ENCODE peak calls at places on chromosomes 12 and 14, in eight cellular contexts. O is tibial artery, C is cardiac fibroblast, X is upper lobe of right lung, R is fibroblast of pulmonary artery, S is AG04450, F is left lung, J is kidney epithelial cell. W is an unnamed sample.

GRCh38 chr12:77299910-77300772 is 234.8 kb upstream of the E2F7 start:
- DNase-seq in C (peak; percentile 80), R (peak; percentile 58), S (no peak), X (no peak), O (no peak), F (no peak), J (no peak), W (peak; percentile 61)

GRCh38 chr14:104240426-104241157 is 102.2 kb downstream of the KIF26A start:
- DNase-seq in C (no peak), X (no peak), O (peak; percentile 14), J (no peak), R (no peak), F (peak; percentile 43), S (no peak), W (no peak)

GRCh38 chr14:55170526-55170925 is 20.9 kb downstream of the DLGAP5 start:
- DNase-seq in J (no peak), X (no peak), R (peak; percentile 68), O (no peak), F (no peak), S (no peak), C (peak; percentile 50), W (no peak)

GRCh38 chr12:4562034-4562657 is at the start of gene DYRK4:
- DNase-seq in S (peak; percentile 43), F (peak; percentile 92), R (peak; percentile 71), C (peak; percentile 80), X (peak; percentile 89), J (peak; percentile 28), O (peak; percentile 75), W (peak; percentile 16)

GRCh38 chr14:99733551-99734405 is 49.7 kb downstream of the CYP46A1 start:
- DNase-seq in C (no peak), J (no peak), X (peak; percentile 79), O (peak; percentile 57), R (no peak), F (peak; percentile 75), S (no peak), W (no peak)

GRCh38 chr12:79373896-79374499 is 316.8 kb downstream of the PAWR start:
- DNase-seq in S (no peak), O (no peak), C (peak; percentile 38), J (no peak), R (peak; percentile 36), F (no peak), X (no peak), W (no peak)

GRCh38 chr14:68549057-68549421 is 243.8 kb downstream of the ZFP36L1 start:
- DNase-seq in S (no peak), X (no peak), F (no peak), R (peak; percentile 75), J (no peak), O (no peak), C (peak; percentile 95), W (no peak)

GRCh38 chr12:64256166-64256800 is 34.2 kb upstream of the KICS2 start:
- DNase-seq in O (no peak), F (no peak), S (peak; percentile 27), R (peak; percentile 80), X (no peak), J (no peak), C (peak; percentile 85), W (peak; percentile 11)

GRCh38 chr14:77069551-77069950 is 28.5 kb upstream of the CIPC start:
- DNase-seq in O (no peak), R (no peak), C (no peak), J (no peak), F (no peak), S (no peak), X (no peak), W (no peak)

GRCh38 chr12:63042646-63043045 is 107.7 kb upstream of the PPM1H start:
- DNase-seq in F (no peak), J (no peak), O (no peak), X (no peak), R (peak; percentile 35), S (no peak), C (peak; percentile 72), W (no peak)

GRCh38 chr12:103561174-103561573 is 25.9 kb upstream of the STAB2 start:
- DNase-seq in S (no peak), J (no peak), O (no peak), R (peak; percentile 16), F (no peak), C (peak; percentile 14), X (no peak), W (peak; percentile 39)

GRCh38 chr14:67975429-67975828 is 155.8 kb downstream of the RAD51B start:
- DNase-seq in J (no peak), C (no peak), R (no peak), X (no peak), S (no peak), O (no peak), F (no peak), W (no peak)

GRCh38 chr12:95788637-95789036 is 1.9 kb downstream of the NTN4 start:
- DNase-seq in C (peak; percentile 75), F (no peak), S (no peak), X (no peak), R (peak; percentile 57), J (no peak), O (no peak), W (peak; percentile 62)

GRCh38 chr14:50340945-50341344 is 28.8 kb downstream of the DMAC2L start:
- DNase-seq in O (no peak), R (no peak), C (no peak), J (no peak), S (no peak), X (no peak), F (no peak), W (no peak)

GRCh38 chr12:75661927-75662326 is 150.5 kb upstream of the KRR1 start:
- DNase-seq in S (no peak), J (no peak), X (no peak), F (no peak), C (peak; percentile 52), R (peak; percentile 62), O (no peak), W (no peak)

GRCh38 chr12:80966001-80966400 is 28.3 kb upstream of the LIN7A start:
- DNase-seq in O (no peak), C (no peak), J (no peak), F (no peak), X (no peak), R (no peak), S (no peak), W (no peak)

GRCh38 chr12:53224268-53224896 is 7.6 kb downstream of the RARG start:
- DNase-seq in C (no peak), O (no peak), S (no peak), F (no peak), J (no peak), X (no peak), R (no peak), W (no peak)

GRCh38 chr12:132772551-132772950 is 10.9 kb upstream of the ANKLE2 start:
- DNase-seq in O (peak; percentile 46), S (no peak), R (no peak), J (no peak), F (no peak), X (no peak), C (no peak), W (no peak)

GRCh38 chr12:68119724-68120211 is 39.8 kb downstream of the IFNG start:
- DNase-seq in J (no peak), O (no peak), S (no peak), R (no peak), X (no peak), C (no peak), F (no peak), W (no peak)

GRCh38 chr12:56087220-56087619 is 7.3 kb downstream of the ERBB3 start:
- DNase-seq in O (no peak), F (peak; percentile 93), J (no peak), X (peak; percentile 96), R (no peak), C (no peak), S (no peak), W (no peak)

GRCh38 chr12:103272949-103273348 is 222.8 kb downstream of the C12orf42 start:
- DNase-seq in R (no peak), J (no peak), S (no peak), C (no peak), F (no peak), O (no peak), X (no peak), W (no peak)

GRCh38 chr14:57939084-57939483 is 73.2 kb upstream of the SLC35F4 start:
- DNase-seq in C (no peak), F (no peak), O (no peak), S (no peak), R (no peak), X (no peak), J (no peak), W (no peak)
- TF ChIP-seq CTCF in C (no peak), F (no peak), O (no peak), S (no peak), R (no peak), X (no peak), J (no peak), W (no peak)

GRCh38 chr12:120368789-120369475 is at the start of gene MSI1:
- DNase-seq in O (no peak), X (no peak), S (no peak), R (no peak), C (no peak), F (no peak), J (no peak), W (no peak)

GRCh38 chr12:120369476-120370342 is 745 bp upstream of the MSI1 start:
- DNase-seq in O (no peak), R (no peak), J (no peak), F (no peak), S (no peak), X (no peak), C (no peak), W (no peak)

GRCh38 chr12:120367252-120367923 is 1.6 kb downstream of the MSI1 start:
- DNase-seq in F (no peak), R (no peak), O (no peak), S (no peak), X (no peak), C (no peak), J (no peak), W (no peak)

GRCh38 chr12:120366884-120367251 is 2.1 kb downstream of the MSI1 start:
- DNase-seq in X (no peak), O (no peak), C (no peak), R (no peak), F (no peak), S (no peak), J (no peak), W (no peak)

GRCh38 chr12:120367924-120368788 is 808 bp downstream of the MSI1 start:
- DNase-seq in O (no peak), C (no peak), R (no peak), J (no peak), F (no peak), X (no peak), S (no peak), W (no peak)
- H3K4me3 ChIP-seq in O (peak overlapping the region; percentile 48), C (no peak overlapping the region), R (no peak overlapping the region), J (peak overlapping the region; percentile 69), F (peak overlapping the region; percentile 26), X (peak overlapping the region; percentile 39), S (no peak overlapping the region), W (peak overlapping the region; percentile 59)

GRCh38 chr14:74368441-74368840 is 20.2 kb downstream of the VRTN start:
- DNase-seq in R (no peak), S (no peak), C (no peak), J (no peak), O (no peak), F (no peak), X (peak; percentile 33), W (no peak)
- TF ChIP-seq CTCF in R (no peak), S (no peak), C (no peak), J (no peak), O (no peak), F (no peak), X (no peak), W (no peak)

DNA sequence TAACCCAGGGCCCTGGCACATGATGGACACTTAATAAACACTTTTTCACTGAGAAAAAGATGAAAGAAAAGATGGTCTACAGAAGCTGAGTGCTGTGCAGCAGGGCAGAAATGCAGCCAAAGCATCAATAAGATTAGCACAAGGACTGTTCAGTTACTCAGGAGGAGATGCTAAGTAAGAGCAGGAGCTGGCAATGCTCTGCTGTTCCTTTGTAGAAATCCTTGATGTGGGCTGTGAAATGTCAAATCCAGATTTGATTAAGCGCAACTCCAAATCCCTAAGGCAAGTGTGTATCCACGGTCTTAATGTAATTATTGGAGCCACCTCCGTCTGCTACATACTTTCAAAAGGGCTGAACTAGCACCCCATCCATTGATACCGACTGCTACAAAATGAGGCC is 151.8 kb upstream of the BTG1 start:
- DNase-seq in F (no peak), S (no peak), C (no peak), X (no peak), J (no peak), O (no peak), R (no peak), W (no peak)
- H3K4me3 ChIP-seq in F (no peak overlapping the region), S (no peak overlapping the region), C (no peak overlapping the region), X (no peak overlapping the region), J (no peak overlapping the region), O (no peak overlapping the region), R (no peak overlapping the region), W (no peak overlapping the region)